ENCODE peak calls at places on chromosomes 5 and 9, in four cellular contexts. H is bronchial epithelial cell; V is naive thymus-derived CD4-positive, alpha-beta T cell; Q is heart left ventricle. Y is an unnamed sample.
A peak's percentile ranks its signal among the peaks of the same experiment; 100 is the strongest.

GRCh38 chr5:157915638-157916037 is 56.7 kb upstream of the CLINT1 start:
- DNase-seq in H (peak; percentile 34), V (no peak), Q (peak; percentile 90), Y (no peak)

GRCh38 chr5:119290161-119290569 is 65.7 kb upstream of the TNFAIP8 start:
- DNase-seq in H (no peak), V (no peak), Q (no peak), Y (peak; percentile 75)

GRCh38 chr5:62461561-62461960 is 49.0 kb downstream of the IPO11 start:
- DNase-seq in H (no peak), V (no peak), Q (no peak), Y (no peak)

GRCh38 chr5:89729623-89730390 is 679.7 kb downstream of the CETN3 start:
- DNase-seq in H (peak; percentile 42), V (no peak), Q (no peak), Y (no peak)

GRCh38 chr9:71740199-71740598 is 28.1 kb downstream of the CEMIP2 start:
- DNase-seq in H (peak; percentile 44), V (no peak), Q (no peak), Y (no peak)

GRCh38 chr9:95044731-95045508 is 272.6 kb downstream of the FANCC start:
- DNase-seq in H (peak; percentile 69), V (no peak), Q (no peak), Y (no peak)

GRCh38 chr9:127717766-127718165 is 1.9 kb downstream of the TTC16 start:
- DNase-seq in H (no peak), V (no peak), Q (no peak), Y (no peak)

GRCh38 chr9:15282567-15282966 is 24.4 kb downstream of the TTC39B start:
- DNase-seq in H (no peak), V (no peak), Q (no peak), Y (no peak)

GRCh38 chr5:178336889-178337785 is 104.5 kb upstream of the PHYKPL start:
- DNase-seq in H (no peak), V (no peak), Q (peak; percentile 49), Y (no peak)

GRCh38 chr5:150778517-150779396 is at the start of gene SMIM3:
- DNase-seq in H (peak; percentile 44), V (peak; percentile 55), Q (peak; percentile 93), Y (no peak)

GRCh38 chr5:150780816-150781221 is 2.3 kb downstream of the SMIM3 start:
- DNase-seq in H (peak; percentile 85), V (no peak), Q (no peak), Y (no peak)

GRCh38 chr5:150781706-150782614 is 3.4 kb downstream of the SMIM3 start:
- DNase-seq in H (no peak), V (no peak), Q (peak; percentile 72), Y (no peak)

GRCh38 chr5:150779397-150780179 is 1.0 kb downstream of the SMIM3 start:
- DNase-seq in H (no peak), V (no peak), Q (no peak), Y (peak; percentile 90)

GRCh38 chr5:150780180-150780692 is 1.7 kb downstream of the SMIM3 start:
- DNase-seq in H (no peak), V (no peak), Q (no peak), Y (peak; percentile 88)
- H3K4me3 ChIP-seq in H (no peak overlapping the region), V (no peak overlapping the region), Q (peak overlapping the region; percentile 57), Y (peak overlapping the region; percentile 69)

GRCh38 chr5:134113572-134113907 is 941 bp upstream of the TCF7 start:
- DNase-seq in H (no peak), V (no peak), Q (no peak), Y (no peak)
- H3K4me3 ChIP-seq in H (no peak overlapping the region), V (peak overlapping the region; percentile 93), Q (peak overlapping the region; percentile 60), Y (peak overlapping the region; percentile 69)

GRCh38 chr5:1666221-1666620 is 133.4 kb downstream of the MRPL36 start:
- DNase-seq in H (no peak), V (no peak), Q (no peak), Y (no peak)
- H3K4me3 ChIP-seq in H (no peak overlapping the region), V (no peak overlapping the region), Q (no peak overlapping the region), Y (no peak overlapping the region)

GRCh38 chr5:32589431-32589830 is 4.1 kb downstream of the SUB1 start:
- DNase-seq in H (no peak), V (no peak), Q (no peak), Y (no peak)

GRCh38 chr5:32586251-32586642 is 890 bp downstream of the SUB1 start:
- DNase-seq in H (no peak), V (no peak), Q (no peak), Y (no peak)

GRCh38 chr5:32585446-32586250 is at the start of gene SUB1:
- DNase-seq in H (peak; percentile 85), V (peak; percentile 93), Q (peak; percentile 96), Y (peak; percentile 92)

GRCh38 chr5:32585122-32585445 is 273 bp upstream of the SUB1 start:
- DNase-seq in H (no peak), V (no peak), Q (no peak), Y (no peak)

GRCh38 chr5:32587067-32587551 is 1.8 kb downstream of the SUB1 start:
- DNase-seq in H (no peak), V (no peak), Q (no peak), Y (no peak)
- H3K4me3 ChIP-seq in H (no peak overlapping the region), V (peak overlapping the region; percentile 94), Q (peak overlapping the region; percentile 85), Y (peak overlapping the region; percentile 88)

GRCh38 chr5:11590475-11590874 is 313.8 kb downstream of the CTNND2 start:
- DNase-seq in H (no peak), V (no peak), Q (no peak), Y (no peak)
- H3K4me3 ChIP-seq in H (no peak overlapping the region), V (no peak overlapping the region), Q (no peak overlapping the region), Y (no peak overlapping the region)

GRCh38 chr9:20303066-20303465 is 319.2 kb downstream of the MLLT3 start:
- DNase-seq in H (no peak), V (no peak), Q (no peak), Y (no peak)
- H3K4me3 ChIP-seq in H (no peak overlapping the region), V (no peak overlapping the region), Q (no peak overlapping the region), Y (no peak overlapping the region)

GRCh38 chr9:113620016-113620376 is 156.5 kb downstream of the RGS3 start:
- DNase-seq in H (no peak), V (no peak), Q (peak; percentile 46), Y (no peak)
- H3K4me3 ChIP-seq in H (no peak overlapping the region), V (no peak overlapping the region), Q (no peak overlapping the region), Y (no peak overlapping the region)

Y was measured in Jurkat, Clone E6-1.